ENCODE peak calls at places on chromosomes 4 and X, in five cellular contexts. L is fibroblast of lung, I is DND-41, W is PC-9, G is tibial artery. M is an unnamed sample. For H3K4me1, the result is how much of the 10 kb centered on the place peaks cover.

GRCh38 chrX:8748855-8749254 is 16.9 kb upstream of the ANOS1 start:
- DNase-seq in G (no peak), I (peak), L (peak), W (no peak), M (no peak)

GRCh38 chrX:147403075-147403474 is 508.6 kb upstream of the FMR1 start:
- DNase-seq in L (no peak), I (peak), W (no peak), G (no peak), M (no peak)

GRCh38 chr4:38231626-38232025 is 271.4 kb downstream of the PTTG2 start:
- DNase-seq in L (no peak), I (no peak), W (peak), G (no peak), M (no peak)

GRCh38 chr4:119244344-119244743 is 31.8 kb downstream of the USP53 start:
- DNase-seq in G (no peak), W (no peak), I (no peak), L (no peak), M (no peak)

GRCh38 chr4:54941994-54942552 is 183.3 kb downstream of the KDR start:
- DNase-seq in L (no peak), W (no peak), G (no peak), I (peak), M (no peak)

GRCh38 chr4:71187399-71188196 is 151.2 kb upstream of the SLC4A4 start:
- DNase-seq in G (peak), I (peak), W (peak), L (peak), M (no peak)

GRCh38 chr4:107094332-107094731 is 58.2 kb upstream of the DKK2 start:
- DNase-seq in I (no peak), G (no peak), L (peak), W (no peak), M (no peak)

GRCh38 chr4:87428979-87429378 is 6.6 kb downstream of the NUDT9 start:
- DNase-seq in G (no peak), I (no peak), W (no peak), L (no peak), M (no peak)

GRCh38 chr4:66555301-66555700 is 885.0 kb upstream of the EPHA5 start:
- DNase-seq in W (no peak), I (no peak), L (peak), G (no peak), M (no peak)

GRCh38 chrX:29662101-29662500 is 553.3 kb upstream of the MAGEB2 start:
- DNase-seq in W (peak), I (no peak), L (peak), G (no peak), M (no peak)

GRCh38 chr4:7041851-7042696 is 1.1 kb upstream of the TADA2B start:
- DNase-seq in L (no peak), G (peak), W (no peak), I (no peak), M (peak)

GRCh38 chr4:70901607-70901983 is 574 bp upstream of the MOB1B start:
- DNase-seq in W (no peak), I (no peak), G (no peak), L (no peak), M (no peak)

GRCh38 chrX:99572711-99573110 is 837.4 kb downstream of the PCDH19 start:
- DNase-seq in W (no peak), G (no peak), I (no peak), L (no peak), M (no peak)

GRCh38 chr4:145301386-145302080 is 121.1 kb upstream of the OTUD4 start:
- DNase-seq in L (no peak), G (no peak), W (no peak), I (no peak), M (no peak)

GRCh38 chrX:9873952-9874351 is 87.7 kb downstream of the SHROOM2 start:
- DNase-seq in L (peak), W (peak), I (peak), G (peak), M (no peak)

GRCh38 chr4:168304744-168305459 is 13.7 kb downstream of the DDX60 start:
- DNase-seq in I (no peak), W (no peak), L (peak), G (no peak), M (no peak)
- H3K27ac ChIP-seq in I (no peak), W (no peak), L (no peak), G (no peak), M (no peak)

DNA sequence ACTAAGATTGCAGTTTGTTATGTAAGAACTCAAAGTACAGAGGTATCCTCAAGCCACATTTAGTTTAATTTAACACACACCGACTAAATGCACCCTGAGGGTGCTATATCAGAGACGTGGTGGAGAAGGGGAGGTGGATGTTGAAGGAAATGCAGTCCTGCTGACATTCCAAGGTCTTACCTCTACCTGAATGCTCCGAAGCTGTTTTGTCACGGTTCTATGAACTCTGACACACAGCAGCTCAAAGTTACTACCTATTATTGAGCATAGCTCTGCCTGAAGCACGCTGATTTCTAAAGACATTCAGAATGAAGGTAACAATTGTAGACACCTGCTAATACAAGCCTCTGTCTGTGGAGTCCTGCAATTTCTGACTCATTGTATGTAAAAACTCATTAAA is 6.7 kb downstream of the CC2D2A start:
- DNase-seq in G (no peak), L (no peak), I (no peak), W (no peak), M (no peak)
- H3K4me1 ChIP-seq in G (under half), L (under half), I (under half), W (under half), M (under half)

DNA sequence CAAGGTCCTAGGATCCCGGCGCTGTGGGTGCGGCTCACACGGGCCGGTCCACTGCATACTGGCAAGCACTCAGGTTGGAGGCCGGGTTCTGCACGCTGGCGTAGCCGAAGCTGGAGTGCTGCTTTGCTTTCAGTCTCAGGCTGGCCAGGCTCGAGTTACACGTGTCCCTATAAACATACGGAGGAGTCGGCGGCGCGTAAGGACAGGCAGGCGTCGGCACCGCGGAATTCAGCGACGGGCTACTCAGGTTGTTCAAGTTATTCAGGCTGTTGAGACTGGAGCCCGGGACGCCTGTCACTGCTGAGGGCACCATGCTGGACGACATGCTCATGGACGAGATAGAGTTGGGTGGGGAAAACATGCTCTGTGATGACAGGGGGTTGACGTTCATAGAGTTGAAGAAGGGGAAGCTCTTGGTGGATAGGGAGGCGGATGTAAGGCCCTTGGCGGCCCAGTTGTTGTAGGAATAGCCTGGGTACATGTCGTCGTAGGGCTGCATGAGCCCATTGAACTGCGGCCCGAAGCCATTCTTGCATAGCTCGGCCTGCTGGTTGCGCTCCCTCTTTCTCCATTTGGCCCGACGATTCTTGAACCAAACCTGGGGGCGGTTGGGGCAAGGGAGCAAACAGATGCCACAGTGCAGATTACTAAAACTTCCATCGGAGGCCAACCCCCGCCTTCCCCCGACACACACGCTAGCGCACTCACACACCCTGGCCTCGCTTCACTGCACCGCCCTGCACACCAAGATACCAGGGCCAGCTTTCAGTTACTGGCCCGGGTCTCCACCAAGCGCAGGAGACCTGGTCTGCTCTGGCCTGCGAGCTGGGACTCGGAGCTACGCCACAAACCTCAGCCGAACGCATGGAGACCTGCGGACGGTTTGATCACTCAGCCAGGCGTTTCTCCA is 4.5 kb downstream of the PITX2 start:
- DNase-seq in G (no peak), I (no peak), W (no peak), L (no peak), M (no peak)
- H3K27ac ChIP-seq in G (no peak), I (no peak), W (no peak), L (no peak), M (no peak)

GRCh38 chr4:147846318-147847135 is 114.6 kb downstream of the ARHGAP10 start:
- DNase-seq in G (no peak), I (no peak), W (no peak), L (peak), M (no peak)
- H3K4me1 ChIP-seq in G (under half), I (under half), W (under half), L (under half), M (under half)

DNA sequence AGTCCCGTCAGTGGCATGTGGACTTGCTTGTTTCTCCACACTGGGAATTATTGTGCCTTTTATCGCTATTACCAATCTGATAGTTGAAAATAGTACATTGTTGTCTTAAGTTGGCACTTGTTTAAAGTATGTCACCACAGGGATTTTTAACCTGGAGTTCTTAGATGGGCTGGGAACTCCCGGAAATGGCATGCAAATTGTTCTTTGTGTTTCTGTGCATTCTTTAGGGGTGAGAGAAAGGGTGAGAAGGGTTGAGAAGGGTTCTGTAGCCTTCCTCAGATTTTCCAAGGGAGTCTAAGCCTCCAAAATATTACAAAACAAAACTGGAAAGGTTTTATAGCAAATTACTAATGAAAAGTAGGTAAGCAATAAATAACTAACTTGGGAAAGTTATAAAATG is 176.9 kb downstream of the ZIC3 start:
- DNase-seq in G (no peak), I (no peak), W (no peak), L (no peak), M (no peak)
- H3K27ac ChIP-seq in G (no peak), I (no peak), W (no peak), L (no peak), M (no peak)